ENCODE peak calls at places on chromosome 2, in four cellular contexts. One of them, this sample, is unnamed.

GRCh38 chr2:45851576-45852304 is 200.3 kb downstream of the PRKCE start:
- DNase-seq in fibroblast of lung: peak
- DNase-seq in endothelial cell: no peak
- DNase-seq in GM13976: no peak
- DNase-seq in this sample: peak

GRCh38 chr2:14047491-14047890 is 585.0 kb upstream of the LRATD1 start:
- DNase-seq in fibroblast of lung: no peak
- DNase-seq in endothelial cell: no peak
- DNase-seq in GM13976: no peak
- DNase-seq in this sample: no peak

GRCh38 chr2:178386951-178387602 is 63.9 kb downstream of the PRKRA start:
- DNase-seq in endothelial cell: no peak
- DNase-seq in GM13976: no peak
- DNase-seq in fibroblast of lung: no peak
- DNase-seq in this sample: no peak

GRCh38 chr2:159595410-159596046 is 20.8 kb downstream of the BAZ2B start:
- DNase-seq in GM13976: no peak
- DNase-seq in endothelial cell: no peak
- DNase-seq in fibroblast of lung: no peak
- DNase-seq in this sample: peak

GRCh38 chr2:68292108-68292710 is 27.5 kb downstream of the CNRIP1 start:
- DNase-seq in GM13976: peak
- DNase-seq in fibroblast of lung: peak
- DNase-seq in endothelial cell: no peak
- DNase-seq in this sample: peak

GRCh38 chr2:172195836-172196376 is 93.2 kb upstream of the DLX2 start:
- DNase-seq in endothelial cell: no peak
- DNase-seq in fibroblast of lung: no peak
- DNase-seq in GM13976: no peak
- DNase-seq in this sample: no peak

GRCh38 chr2:40343904-40344303 is 108.0 kb downstream of the SLC8A1 start:
- DNase-seq in endothelial cell: no peak
- DNase-seq in GM13976: no peak
- DNase-seq in fibroblast of lung: peak
- DNase-seq in this sample: peak

GRCh38 chr2:210517169-210517693 is 39.2 kb upstream of the CPS1 start:
- DNase-seq in GM13976: no peak
- DNase-seq in endothelial cell: no peak
- DNase-seq in fibroblast of lung: no peak
- DNase-seq in this sample: no peak

GRCh38 chr2:88669371-88670214 is 21.9 kb upstream of the RPIA start:
- DNase-seq in endothelial cell: peak
- DNase-seq in fibroblast of lung: peak
- DNase-seq in GM13976: peak
- DNase-seq in this sample: peak

GRCh38 chr2:223472771-223473170 is 129.4 kb downstream of the SCG2 start:
- DNase-seq in fibroblast of lung: no peak
- DNase-seq in GM13976: no peak
- DNase-seq in endothelial cell: no peak
- DNase-seq in this sample: no peak

GRCh38 chr2:112724611-112725525 is 4.0 kb downstream of the NT5DC4 start:
- DNase-seq in endothelial cell: peak
- DNase-seq in GM13976: peak
- DNase-seq in fibroblast of lung: no peak
- DNase-seq in this sample: no peak

GRCh38 chr2:71517851-71518250 is 64.5 kb downstream of the DYSF start:
- DNase-seq in fibroblast of lung: no peak
- DNase-seq in GM13976: no peak
- DNase-seq in endothelial cell: no peak
- DNase-seq in this sample: no peak
- TF ChIP-seq CTCF in fibroblast of lung: no peak
- TF ChIP-seq CTCF in GM13976: no peak
- TF ChIP-seq CTCF in endothelial cell: no peak
- TF ChIP-seq CTCF in this sample: no peak

DNA sequence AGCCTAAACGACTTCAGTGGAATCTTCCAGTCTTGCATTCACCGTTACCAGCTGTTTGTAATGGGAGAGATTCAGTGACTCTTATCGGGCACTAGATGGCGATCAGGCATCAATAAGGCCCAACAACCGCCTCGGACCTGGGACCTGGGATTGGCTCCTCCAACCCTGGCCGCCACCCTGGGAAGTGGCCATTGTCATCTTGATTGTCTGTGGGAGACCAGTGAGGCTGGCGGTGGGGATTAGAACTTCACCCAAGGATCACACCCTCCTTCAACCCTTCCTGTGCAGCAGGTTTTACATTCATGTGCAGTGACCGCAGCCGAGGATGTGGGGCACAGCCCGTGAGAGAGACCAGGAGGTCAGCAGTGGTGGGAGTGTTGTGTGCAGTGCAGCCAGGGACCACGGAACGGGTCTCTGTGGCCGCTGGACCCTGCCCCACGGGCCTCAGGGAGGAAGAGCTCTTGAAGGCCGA is 85.3 kb downstream of the SPP2 start:
- DNase-seq in endothelial cell: peak
- DNase-seq in GM13976: peak
- DNase-seq in fibroblast of lung: peak
- DNase-seq in this sample: peak
- TF ChIP-seq CTCF in endothelial cell: peak
- TF ChIP-seq CTCF in GM13976: peak
- TF ChIP-seq CTCF in fibroblast of lung: peak
- TF ChIP-seq CTCF in this sample: peak

GRCh38 chr2:230678018-230678417 is 34.6 kb upstream of the CAB39 start:
- DNase-seq in fibroblast of lung: no peak
- DNase-seq in endothelial cell: no peak
- DNase-seq in GM13976: no peak
- DNase-seq in this sample: no peak

GRCh38 chr2:230682546-230682945 is 30.1 kb upstream of the CAB39 start:
- DNase-seq in fibroblast of lung: no peak
- DNase-seq in GM13976: no peak
- DNase-seq in endothelial cell: no peak
- DNase-seq in this sample: no peak

GRCh38 chr2:230678451-230678850 is 34.2 kb upstream of the CAB39 start:
- DNase-seq in fibroblast of lung: no peak
- DNase-seq in endothelial cell: no peak
- DNase-seq in GM13976: peak
- DNase-seq in this sample: no peak

GRCh38 chr2:230677182-230677946 is 35.3 kb upstream of the CAB39 start:
- DNase-seq in GM13976: no peak
- DNase-seq in fibroblast of lung: peak
- DNase-seq in endothelial cell: no peak
- DNase-seq in this sample: peak

GRCh38 chr2:230680463-230681195 is 32.0 kb upstream of the CAB39 start:
- DNase-seq in fibroblast of lung: peak
- DNase-seq in GM13976: no peak
- DNase-seq in endothelial cell: no peak
- DNase-seq in this sample: peak
- TF ChIP-seq CTCF in fibroblast of lung: no peak
- TF ChIP-seq CTCF in GM13976: no peak
- TF ChIP-seq CTCF in endothelial cell: peak
- TF ChIP-seq CTCF in this sample: peak

DNA sequence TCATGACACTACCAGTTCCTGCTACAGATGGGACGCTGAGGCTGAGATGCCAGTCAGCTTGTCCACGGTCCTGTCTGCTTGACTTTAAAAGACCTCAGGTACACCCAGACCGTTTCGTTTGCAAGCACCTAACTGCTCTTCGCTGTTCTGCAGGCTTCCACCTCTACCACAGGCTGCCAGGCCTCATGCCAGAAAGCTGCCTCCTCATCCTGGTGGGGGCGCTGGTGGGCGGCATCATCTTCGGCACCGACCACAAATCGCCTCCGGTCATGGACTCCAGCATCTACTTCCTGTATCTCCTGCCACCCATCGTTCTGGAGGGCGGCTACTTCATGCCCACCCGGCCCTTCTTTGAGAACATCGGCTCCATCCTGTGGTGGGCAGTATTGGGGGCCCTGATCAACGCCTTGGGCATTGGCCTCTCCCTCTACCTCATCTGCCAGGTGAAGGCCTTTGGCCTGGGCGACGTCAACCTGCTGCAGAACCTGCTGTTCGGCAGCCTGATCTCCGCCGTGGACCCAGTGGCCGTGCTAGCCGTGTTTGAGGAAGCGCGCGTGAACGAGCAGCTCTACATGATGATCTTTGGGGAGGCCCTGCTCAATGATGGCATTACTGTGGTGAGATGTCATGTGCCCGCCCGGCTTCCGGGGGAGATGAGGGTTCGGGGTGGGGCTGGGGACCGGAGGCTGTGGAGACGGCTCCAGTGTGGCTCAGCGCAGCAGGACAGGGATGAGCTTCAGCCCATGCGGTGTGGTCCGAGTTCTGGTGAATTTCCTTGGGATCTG is 5.9 kb downstream of the SLC9A4 start:
- DNase-seq in GM13976: no peak
- DNase-seq in fibroblast of lung: no peak
- DNase-seq in endothelial cell: no peak
- DNase-seq in this sample: no peak
- TF ChIP-seq CTCF in GM13976: no peak
- TF ChIP-seq CTCF in fibroblast of lung: no peak
- TF ChIP-seq CTCF in endothelial cell: no peak
- TF ChIP-seq CTCF in this sample: peak

GRCh38 chr2:151333083-151333482 is 24.3 kb upstream of the TNFAIP6 start:
- DNase-seq in fibroblast of lung: no peak
- DNase-seq in endothelial cell: no peak
- DNase-seq in GM13976: no peak
- DNase-seq in this sample: no peak

GRCh38 chr2:151326532-151326931 is 30.9 kb upstream of the TNFAIP6 start:
- DNase-seq in endothelial cell: no peak
- DNase-seq in fibroblast of lung: no peak
- DNase-seq in GM13976: no peak
- DNase-seq in this sample: no peak

GRCh38 chr2:151325696-151326095 is 31.7 kb upstream of the TNFAIP6 start:
- DNase-seq in fibroblast of lung: peak
- DNase-seq in endothelial cell: no peak
- DNase-seq in GM13976: no peak
- DNase-seq in this sample: no peak

GRCh38 chr2:151334082-151334815 is 23.1 kb upstream of the TNFAIP6 start:
- DNase-seq in endothelial cell: no peak
- DNase-seq in fibroblast of lung: peak
- DNase-seq in GM13976: no peak
- DNase-seq in this sample: peak

GRCh38 chr2:151329998-151330397 is 27.4 kb upstream of the TNFAIP6 start:
- DNase-seq in fibroblast of lung: no peak
- DNase-seq in GM13976: no peak
- DNase-seq in endothelial cell: no peak
- DNase-seq in this sample: no peak
- TF ChIP-seq CTCF in fibroblast of lung: no peak
- TF ChIP-seq CTCF in GM13976: no peak
- TF ChIP-seq CTCF in endothelial cell: no peak
- TF ChIP-seq CTCF in this sample: no peak

GRCh38 chr2:230902180-230902899 is 22.7 kb downstream of the GPR55 start:
- DNase-seq in endothelial cell: peak
- DNase-seq in GM13976: peak
- DNase-seq in fibroblast of lung: peak
- DNase-seq in this sample: peak
- TF ChIP-seq CTCF in endothelial cell: peak
- TF ChIP-seq CTCF in GM13976: peak
- TF ChIP-seq CTCF in fibroblast of lung: peak
- TF ChIP-seq CTCF in this sample: peak

GRCh38 chr2:27887122-27887521 is 3.1 kb downstream of the RBKS start:
- DNase-seq in GM13976: no peak
- DNase-seq in endothelial cell: no peak
- DNase-seq in fibroblast of lung: no peak
- DNase-seq in this sample: no peak
- TF ChIP-seq CTCF in GM13976: no peak
- TF ChIP-seq CTCF in endothelial cell: no peak
- TF ChIP-seq CTCF in fibroblast of lung: no peak
- TF ChIP-seq CTCF in this sample: no peak

GRCh38 chr2:30475542-30475941 is 28.5 kb downstream of the LCLAT1 start:
- DNase-seq in fibroblast of lung: peak
- DNase-seq in endothelial cell: no peak
- DNase-seq in GM13976: no peak
- DNase-seq in this sample: no peak
- TF ChIP-seq CTCF in fibroblast of lung: peak
- TF ChIP-seq CTCF in endothelial cell: no peak
- TF ChIP-seq CTCF in GM13976: no peak
- TF ChIP-seq CTCF in this sample: peak

This sample was measured in HFFc6.